ENCODE peak calls at places on chromosomes 6 and 20, in four cellular contexts. B is HCT116, F is endothelial cell, N is nephron progenitor cell. L is an unnamed sample.

GRCh38 chr6:3961581-3962225 is 112.5 kb downstream of the FAM50B start:
- DNase-seq in B (no peak), F (no peak), N (no peak), L (no peak)

GRCh38 chr20:51059862-51060261 is 37.0 kb upstream of the KCNG1 start:
- DNase-seq in B (no peak), F (no peak), N (no peak), L (no peak)

GRCh38 chr6:129135421-129135820 is 252.5 kb downstream of the LAMA2 start:
- DNase-seq in B (no peak), F (no peak), N (no peak), L (no peak)

GRCh38 chr20:34637245-34638185 is 39.4 kb downstream of the PIGU start:
- DNase-seq in B (no peak), F (no peak), N (no peak), L (no peak)

GRCh38 chr20:60882776-60883303 is 369.2 kb upstream of the CDH4 start:
- DNase-seq in B (no peak), F (no peak), N (no peak), L (no peak)

GRCh38 chr6:83488448-83488847 is 23.9 kb upstream of the PRSS35 start:
- DNase-seq in B (no peak), F (no peak), N (no peak), L (no peak)

GRCh38 chr20:33130553-33130952 is 37.4 kb upstream of the BPIFA2 start:
- DNase-seq in B (no peak), F (no peak), N (no peak), L (no peak)

GRCh38 chr6:145904878-145905277 is 59.3 kb downstream of the SHPRH start:
- DNase-seq in B (no peak), F (no peak), N (no peak), L (no peak)

GRCh38 chr6:18491303-18492090 is 104.3 kb downstream of the RNF144B start:
- DNase-seq in B (no peak), F (no peak), N (no peak), L (no peak)

GRCh38 chr6:17863971-17864754 is 123.3 kb downstream of the KIF13A start:
- DNase-seq in B (peak; percentile 57), F (no peak), N (no peak), L (no peak)

GRCh38 chr6:155224618-155225017 is 39.2 kb upstream of the CLDN20 start:
- DNase-seq in B (no peak), F (no peak), N (no peak), L (no peak)

GRCh38 chr20:62118113-62119043 is 3.9 kb upstream of the LSM14B start:
- DNase-seq in B (no peak), F (no peak), N (no peak), L (no peak)

GRCh38 chr20:17026346-17026745 is 200.5 kb upstream of the PCSK2 start:
- DNase-seq in B (no peak), F (no peak), N (no peak), L (no peak)

GRCh38 chr6:56758120-56758519 is 115.4 kb upstream of the DST start:
- DNase-seq in B (no peak), F (no peak), N (no peak), L (no peak)

GRCh38 chr6:56517155-56517745 is 125.4 kb downstream of the DST start:
- DNase-seq in B (no peak), F (no peak), N (no peak), L (no peak)

GRCh38 chr6:30450908-30451818 is 38.1 kb upstream of the HLA-E start:
- DNase-seq in B (no peak), F (peak; percentile 45), N (peak; percentile 30), L (no peak)

GRCh38 chr6:3696525-3696924 is 55.0 kb downstream of the PXDC1 start:
- DNase-seq in B (no peak), F (no peak), N (no peak), L (no peak)

GRCh38 chr20:49964964-49965780 is 17.6 kb upstream of the SNAI1 start:
- DNase-seq in B (peak; percentile 54), F (peak; percentile 75), N (peak; percentile 59), L (peak; percentile 66)

GRCh38 chr6:189676-190075 is 102.6 kb upstream of the DUSP22 start:
- DNase-seq in B (no peak), F (no peak), N (no peak), L (no peak)

GRCh38 chr6:121491576-121491975 is 56.1 kb downstream of the GJA1 start:
- DNase-seq in B (no peak), F (no peak), N (no peak), L (no peak)

GRCh38 chr6:7721654-7722053 is 4.2 kb upstream of the BMP6 start:
- DNase-seq in B (peak; percentile 31), F (no peak), N (no peak), L (no peak)

L was measured in BE2C.